ENCODE peak calls at places on chromosome X, in four cellular contexts. K is PC-3, Q is GM23248, O is IMR-90. J is an unnamed sample. For H3K4me1, the result is how much of the 10 kb centered on the place peaks cover.

GRCh38 chrX:8672176-8672575 is 59.8 kb downstream of the ANOS1 start:
- DNase-seq in K (no peak), Q (no peak), O (no peak), J (no peak)

GRCh38 chrX:96372313-96373046 is 312.2 kb upstream of the DIAPH2 start:
- DNase-seq in K (peak), Q (peak), O (peak), J (peak)

GRCh38 chrX:101274198-101274597 is 16.9 kb downstream of the TAF7L start:
- DNase-seq in K (no peak), Q (no peak), O (no peak), J (no peak)

GRCh38 chrX:31590581-31591113 is 518.8 kb upstream of the FTHL17 start:
- DNase-seq in K (peak), Q (peak), O (peak), J (peak)

GRCh38 chrX:31021537-31021936 is 50.3 kb downstream of the FTHL17 start:
- DNase-seq in K (no peak), Q (no peak), O (no peak), J (no peak)

GRCh38 chrX:45309096-45309495 is 108.4 kb upstream of the DIPK2B start:
- DNase-seq in K (no peak), Q (peak), O (peak), J (peak)

GRCh38 chrX:56281789-56282188 is 49.6 kb downstream of the KLF8 start:
- DNase-seq in K (peak), Q (peak), O (peak), J (peak)

GRCh38 chrX:87391742-87392141 is 125.9 kb upstream of the KLHL4 start:
- DNase-seq in K (no peak), Q (no peak), O (no peak), J (no peak)

GRCh38 chrX:151239748-151240147 is 63.4 kb downstream of the GPR50 start:
- DNase-seq in K (no peak), Q (no peak), O (no peak), J (no peak)

GRCh38 chrX:100363926-100364325 is 46.1 kb downstream of the PCDH19 start:
- DNase-seq in K (no peak), Q (no peak), O (no peak), J (no peak)

GRCh38 chrX:9464435-9465371 is at the start of gene TBL1X:
- DNase-seq in K (peak), Q (peak), O (peak), J (peak)

GRCh38 chrX:68894513-68895338 is 65.9 kb downstream of the EFNB1 start:
- DNase-seq in K (peak), Q (peak), O (peak), J (peak)

GRCh38 chrX:123077671-123078070 is 106.4 kb upstream of the GRIA3 start:
- DNase-seq in K (no peak), Q (no peak), O (no peak), J (peak)

GRCh38 chrX:69616520-69617203 is 749 bp downstream of the EDA start:
- DNase-seq in K (no peak), Q (peak), O (no peak), J (peak)

GRCh38 chrX:19800821-19801220 is 86.6 kb downstream of the SH3KBP1 start:
- DNase-seq in K (no peak), Q (no peak), O (no peak), J (no peak)
- H3K4me1 ChIP-seq in K (under half), Q (under half), O (under half), J (under half)

DNA sequence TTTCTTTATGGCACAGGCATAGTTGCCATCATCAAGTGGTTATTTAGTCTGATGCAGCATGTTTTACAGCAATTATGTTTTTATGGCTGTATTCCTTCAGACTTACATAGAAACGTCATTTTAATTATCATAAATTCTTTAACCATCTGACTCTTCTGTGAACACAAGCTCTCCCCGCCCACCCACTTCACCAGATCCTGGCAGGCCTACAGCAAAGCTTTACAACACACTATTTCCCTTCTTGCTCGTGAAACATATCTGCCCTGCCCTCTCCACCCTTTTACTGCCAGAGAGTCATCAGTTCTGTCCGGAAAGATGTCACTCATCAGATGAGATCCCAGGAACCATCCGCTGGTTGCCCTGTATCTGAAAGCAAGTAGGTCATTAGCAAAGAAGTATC is 120.5 kb downstream of the HS6ST2 start:
- DNase-seq in K (no peak), Q (no peak), O (no peak), J (no peak)
- H3K9ac ChIP-seq in K (no peak), Q (no peak), O (no peak), J (no peak)

DNA sequence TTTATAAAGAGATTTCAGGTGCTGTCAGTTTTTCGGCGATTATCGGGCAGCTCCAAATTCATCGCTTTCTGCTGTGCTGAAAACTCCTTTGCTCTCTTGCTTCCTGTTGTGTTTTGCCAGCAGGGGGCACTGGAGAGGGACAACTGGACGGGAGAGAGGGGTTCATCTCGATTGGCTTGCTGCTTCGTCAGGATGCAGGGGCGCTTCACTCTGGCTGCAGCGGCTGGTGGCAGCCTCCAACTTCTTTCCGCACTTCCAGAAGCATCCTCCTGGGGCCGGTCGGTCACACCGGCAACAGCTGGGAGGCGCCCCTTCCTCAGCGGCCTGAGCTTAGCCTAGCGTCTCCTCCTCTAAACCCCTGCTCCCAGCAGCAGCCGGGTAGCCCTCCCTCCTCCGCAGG is 29.5 kb downstream of the MSL3 start:
- DNase-seq in K (peak), Q (peak), O (peak), J (peak)
- H3K4me3 ChIP-seq in K (no peak), Q (peak), O (peak), J (peak)

GRCh38 chrX:41095174-41095573 is 9.9 kb downstream of the USP9X start:
- DNase-seq in K (no peak), Q (no peak), O (no peak), J (no peak)
- H3K4me1 ChIP-seq in K (under half), Q (under half), O (under half), J (under half)

J was measured in adipocyte.